ENCODE peak calls at places on chromosomes 6 and 20, in seven cellular contexts. One of them, this sample, is unnamed.

GRCh38 chr6:94177429-94177828 is 758.1 kb upstream of the EPHA7 start:
- DNase-seq in heart left ventricle: no peak
- DNase-seq in transverse colon: no peak
- DNase-seq in HCT116: no peak
- DNase-seq in HepG2: no peak
- DNase-seq in uterus: no peak
- DNase-seq in adrenal gland: no peak
- DNase-seq in this sample: no peak

GRCh38 chr20:47502801-47503239 is 1.1 kb downstream of the NCOA3 start:
- DNase-seq in adrenal gland: no peak
- DNase-seq in HCT116: no peak
- DNase-seq in HepG2: peak; percentile 52
- DNase-seq in uterus: no peak
- DNase-seq in heart left ventricle: no peak
- DNase-seq in transverse colon: no peak
- DNase-seq in this sample: peak; percentile 13

GRCh38 chr6:48151142-48151541 is 40.1 kb upstream of the PTCHD4 start:
- DNase-seq in heart left ventricle: no peak
- DNase-seq in HepG2: no peak
- DNase-seq in HCT116: no peak
- DNase-seq in adrenal gland: no peak
- DNase-seq in uterus: no peak
- DNase-seq in transverse colon: no peak
- DNase-seq in this sample: no peak

GRCh38 chr20:46893051-46893450 is 1.6 kb upstream of the EYA2 start:
- DNase-seq in HCT116: no peak
- DNase-seq in uterus: no peak
- DNase-seq in adrenal gland: no peak
- DNase-seq in heart left ventricle: no peak
- DNase-seq in HepG2: no peak
- DNase-seq in transverse colon: no peak
- DNase-seq in this sample: no peak

GRCh38 chr20:52572687-52573086 is 381.1 kb upstream of the ZFP64 start:
- DNase-seq in HepG2: no peak
- DNase-seq in transverse colon: no peak
- DNase-seq in adrenal gland: no peak
- DNase-seq in HCT116: no peak
- DNase-seq in uterus: no peak
- DNase-seq in heart left ventricle: no peak
- DNase-seq in this sample: no peak

GRCh38 chr6:93496548-93496947 is 77.2 kb upstream of the EPHA7 start:
- DNase-seq in uterus: no peak
- DNase-seq in HepG2: no peak
- DNase-seq in adrenal gland: no peak
- DNase-seq in heart left ventricle: no peak
- DNase-seq in transverse colon: no peak
- DNase-seq in HCT116: no peak
- DNase-seq in this sample: no peak

GRCh38 chr20:18532626-18533025 is 24.9 kb downstream of the SEC23B start:
- DNase-seq in HepG2: no peak
- DNase-seq in uterus: no peak
- DNase-seq in HCT116: no peak
- DNase-seq in transverse colon: no peak
- DNase-seq in heart left ventricle: no peak
- DNase-seq in adrenal gland: no peak
- DNase-seq in this sample: no peak

GRCh38 chr6:31795616-31796298 is at the start of gene VARS1:
- DNase-seq in HepG2: peak; percentile 90
- DNase-seq in uterus: peak; percentile 91
- DNase-seq in adrenal gland: peak; percentile 93
- DNase-seq in heart left ventricle: peak; percentile 96
- DNase-seq in transverse colon: peak; percentile 96
- DNase-seq in HCT116: peak; percentile 82
- DNase-seq in this sample: peak; percentile 84

GRCh38 chr6:137914530-137915193 is 47.6 kb downstream of the TNFAIP3 start:
- DNase-seq in adrenal gland: no peak
- DNase-seq in transverse colon: no peak
- DNase-seq in heart left ventricle: no peak
- DNase-seq in HCT116: no peak
- DNase-seq in HepG2: no peak
- DNase-seq in uterus: no peak
- DNase-seq in this sample: no peak

GRCh38 chr6:27502508-27503435 is 29.9 kb upstream of the ZNF184 start:
- DNase-seq in HepG2: peak; percentile 74
- DNase-seq in adrenal gland: peak; percentile 72
- DNase-seq in transverse colon: peak; percentile 57
- DNase-seq in uterus: peak; percentile 74
- DNase-seq in HCT116: peak; percentile 68
- DNase-seq in heart left ventricle: peak; percentile 41
- DNase-seq in this sample: no peak

GRCh38 chr6:73657201-73657600 is 3.4 kb upstream of the SLC17A5 start:
- DNase-seq in uterus: no peak
- DNase-seq in heart left ventricle: no peak
- DNase-seq in HCT116: peak; percentile 59
- DNase-seq in adrenal gland: no peak
- DNase-seq in HepG2: no peak
- DNase-seq in transverse colon: no peak
- DNase-seq in this sample: no peak

DNA sequence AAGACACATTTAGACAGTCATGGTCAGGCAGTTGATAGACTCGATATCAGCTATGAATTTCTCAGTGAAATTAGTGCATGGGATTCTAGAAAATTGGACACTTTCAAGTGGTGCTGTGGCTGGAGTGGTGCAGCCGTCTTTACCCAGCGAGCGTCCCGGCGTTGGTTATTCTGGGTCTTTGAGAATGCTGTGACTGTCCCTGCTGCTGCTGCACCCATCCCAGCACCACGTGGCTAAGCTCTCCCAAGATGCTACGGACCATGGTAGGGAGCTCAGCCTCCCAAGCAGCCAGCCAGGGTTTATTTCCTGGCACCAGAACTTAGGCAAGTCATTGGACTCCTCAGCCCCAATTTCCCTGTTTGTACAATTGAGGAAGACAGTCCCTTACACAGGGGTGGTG is 147.2 kb upstream of the RPS6KA2 start:
- DNase-seq in HCT116: no peak
- DNase-seq in adrenal gland: no peak
- DNase-seq in HepG2: no peak
- DNase-seq in uterus: no peak
- DNase-seq in transverse colon: no peak
- DNase-seq in heart left ventricle: no peak
- DNase-seq in this sample: no peak
- TF ChIP-seq CTCF in HCT116: no peak
- TF ChIP-seq CTCF in adrenal gland: no peak
- TF ChIP-seq CTCF in HepG2: no peak
- TF ChIP-seq CTCF in uterus: no peak
- TF ChIP-seq CTCF in transverse colon: no peak
- TF ChIP-seq CTCF in heart left ventricle: no peak
- TF ChIP-seq CTCF in this sample: no peak

GRCh38 chr20:61753196-61753942 is 312.3 kb downstream of the TAF4 start:
- DNase-seq in adrenal gland: no peak
- DNase-seq in HepG2: no peak
- DNase-seq in HCT116: no peak
- DNase-seq in heart left ventricle: no peak
- DNase-seq in transverse colon: no peak
- DNase-seq in uterus: no peak
- DNase-seq in this sample: no peak
- H3K27ac ChIP-seq in adrenal gland: no peak overlapping the region
- H3K27ac ChIP-seq in HepG2: no peak overlapping the region
- H3K27ac ChIP-seq in HCT116: no peak overlapping the region
- H3K27ac ChIP-seq in heart left ventricle: no peak overlapping the region
- H3K27ac ChIP-seq in transverse colon: no peak overlapping the region
- H3K27ac ChIP-seq in uterus: no peak overlapping the region
- H3K27ac ChIP-seq in this sample: no peak overlapping the region

DNA sequence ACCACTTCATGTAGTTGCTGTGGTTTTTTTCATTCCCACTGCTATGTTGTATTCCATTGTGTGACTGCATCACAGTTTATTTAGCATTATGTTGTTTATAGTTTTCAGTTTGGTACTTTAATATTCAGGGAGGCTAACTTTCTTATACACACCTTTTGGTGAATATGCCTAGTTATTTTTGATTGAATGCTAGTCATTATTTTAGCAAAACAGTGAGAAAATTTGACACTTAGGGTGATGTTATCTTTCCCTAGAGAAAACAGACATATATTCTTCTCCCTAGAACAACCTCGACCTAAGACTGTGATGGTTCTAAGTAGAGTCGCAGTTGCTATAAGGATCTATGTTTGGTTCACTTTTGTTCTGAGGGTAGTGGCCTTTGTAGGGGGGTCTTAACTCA is 120.8 kb upstream of the B3GAT2 start:
- DNase-seq in uterus: no peak
- DNase-seq in heart left ventricle: no peak
- DNase-seq in transverse colon: no peak
- DNase-seq in HCT116: no peak
- DNase-seq in adrenal gland: no peak
- DNase-seq in HepG2: no peak
- DNase-seq in this sample: no peak
- TF ChIP-seq POLR2A in uterus: no peak
- TF ChIP-seq POLR2A in heart left ventricle: no peak
- TF ChIP-seq POLR2A in transverse colon: no peak
- TF ChIP-seq POLR2A in HCT116: no peak
- TF ChIP-seq POLR2A in adrenal gland: no peak
- TF ChIP-seq POLR2A in HepG2: no peak
- TF ChIP-seq POLR2A in this sample: no peak

GRCh38 chr6:36758516-36759176 is 61.0 kb downstream of the RAB44 start:
- DNase-seq in HCT116: no peak
- DNase-seq in heart left ventricle: no peak
- DNase-seq in uterus: no peak
- DNase-seq in transverse colon: peak; percentile 76
- DNase-seq in adrenal gland: no peak
- DNase-seq in HepG2: no peak
- DNase-seq in this sample: no peak
- TF ChIP-seq CTCF in HCT116: no peak
- TF ChIP-seq CTCF in heart left ventricle: no peak
- TF ChIP-seq CTCF in uterus: no peak
- TF ChIP-seq CTCF in transverse colon: no peak
- TF ChIP-seq CTCF in adrenal gland: no peak
- TF ChIP-seq CTCF in HepG2: no peak
- TF ChIP-seq CTCF in this sample: no peak